ENCODE peak calls at places on chromosome 19, in nine cellular contexts. J, H, Q, U, C, I, Y, O and E are unnamed samples.

GRCh38 chr19:56400485-56400884 is 3.6 kb upstream of the ZNF583 start:
- DNase-seq in J (no peak), H (no peak), Q (no peak), U (no peak), C (no peak), I (no peak), Y (no peak), O (no peak), E (no peak)

GRCh38 chr19:38451629-38452028 is 18.1 kb downstream of the RYR1 start:
- DNase-seq in J (no peak), H (no peak), Q (no peak), U (no peak), C (no peak), I (no peak), Y (no peak), O (no peak), E (no peak)

GRCh38 chr19:10292206-10292788 is 2.5 kb downstream of the ICAM5 start:
- DNase-seq in J (peak; percentile 71), H (peak; percentile 81), Q (peak; percentile 93), U (no peak), C (peak; percentile 94), I (peak; percentile 95), Y (peak; percentile 78), O (no peak), E (peak; percentile 55)

GRCh38 chr19:15177269-15178116 is 23.3 kb downstream of the NOTCH3 start:
- DNase-seq in J (peak; percentile 73), H (peak; percentile 78), Q (peak; percentile 95), U (no peak), C (peak; percentile 90), I (peak; percentile 92), Y (peak; percentile 82), O (peak; percentile 59), E (peak; percentile 45)

GRCh38 chr19:38056646-38057045 is 149.6 kb downstream of the SIPA1L3 start:
- DNase-seq in J (no peak), H (no peak), Q (no peak), U (no peak), C (no peak), I (no peak), Y (no peak), O (no peak), E (no peak)

GRCh38 chr19:30480097-30480496 is 107.9 kb downstream of the ZNF536 start:
- DNase-seq in J (no peak), H (no peak), Q (no peak), U (no peak), C (no peak), I (no peak), Y (no peak), O (no peak), E (no peak)

GRCh38 chr19:14366529-14366928 is 14.7 kb upstream of the ADGRE5 start:
- DNase-seq in J (peak; percentile 54), H (peak; percentile 89), Q (peak; percentile 46), U (peak; percentile 35), C (peak; percentile 92), I (peak; percentile 67), Y (peak; percentile 58), O (peak; percentile 48), E (peak; percentile 88)

GRCh38 chr19:46478356-46478986 is 7.1 kb upstream of the PNMA8A start:
- DNase-seq in J (no peak), H (peak; percentile 83), Q (peak; percentile 75), U (peak; percentile 82), C (no peak), I (no peak), Y (no peak), O (peak; percentile 83), E (no peak)

GRCh38 chr19:43265664-43266025 is 3.7 kb downstream of the PSG9 start:
- DNase-seq in J (no peak), H (no peak), Q (no peak), U (no peak), C (no peak), I (no peak), Y (no peak), O (no peak), E (no peak)

GRCh38 chr19:50447750-50448149 is 15.1 kb downstream of the MYBPC2 start:
- DNase-seq in J (no peak), H (no peak), Q (no peak), U (no peak), C (no peak), I (no peak), Y (no peak), O (no peak), E (no peak)
- H3K36me3 ChIP-seq in J (no peaks in the 10 kb centered on the region), H (peaks cover 4% of the 10 kb centered on the region), Q (no peaks in the 10 kb centered on the region), U (no peaks in the 10 kb centered on the region), C (no peaks in the 10 kb centered on the region), I (no peaks in the 10 kb centered on the region), Y (no peaks in the 10 kb centered on the region), O (no peaks in the 10 kb centered on the region), E (no peaks in the 10 kb centered on the region)

GRCh38 chr19:31678421-31678820 is 329.2 kb upstream of the TSHZ3 start:
- DNase-seq in J (no peak), H (no peak), Q (no peak), U (no peak), C (no peak), I (no peak), Y (no peak), O (peak; percentile 20), E (no peak)

GRCh38 chr19:31670931-31671330 is 321.7 kb upstream of the TSHZ3 start:
- DNase-seq in J (no peak), H (no peak), Q (no peak), U (no peak), C (no peak), I (no peak), Y (no peak), O (no peak), E (no peak)

GRCh38 chr19:31674503-31675186 is 325.4 kb upstream of the TSHZ3 start:
- DNase-seq in J (no peak), H (no peak), Q (no peak), U (peak; percentile 87), C (no peak), I (no peak), Y (no peak), O (peak; percentile 89), E (no peak)

GRCh38 chr19:31675187-31675913 is 326.1 kb upstream of the TSHZ3 start:
- DNase-seq in J (no peak), H (no peak), Q (no peak), U (peak; percentile 92), C (no peak), I (no peak), Y (no peak), O (peak; percentile 94), E (no peak)

DNA sequence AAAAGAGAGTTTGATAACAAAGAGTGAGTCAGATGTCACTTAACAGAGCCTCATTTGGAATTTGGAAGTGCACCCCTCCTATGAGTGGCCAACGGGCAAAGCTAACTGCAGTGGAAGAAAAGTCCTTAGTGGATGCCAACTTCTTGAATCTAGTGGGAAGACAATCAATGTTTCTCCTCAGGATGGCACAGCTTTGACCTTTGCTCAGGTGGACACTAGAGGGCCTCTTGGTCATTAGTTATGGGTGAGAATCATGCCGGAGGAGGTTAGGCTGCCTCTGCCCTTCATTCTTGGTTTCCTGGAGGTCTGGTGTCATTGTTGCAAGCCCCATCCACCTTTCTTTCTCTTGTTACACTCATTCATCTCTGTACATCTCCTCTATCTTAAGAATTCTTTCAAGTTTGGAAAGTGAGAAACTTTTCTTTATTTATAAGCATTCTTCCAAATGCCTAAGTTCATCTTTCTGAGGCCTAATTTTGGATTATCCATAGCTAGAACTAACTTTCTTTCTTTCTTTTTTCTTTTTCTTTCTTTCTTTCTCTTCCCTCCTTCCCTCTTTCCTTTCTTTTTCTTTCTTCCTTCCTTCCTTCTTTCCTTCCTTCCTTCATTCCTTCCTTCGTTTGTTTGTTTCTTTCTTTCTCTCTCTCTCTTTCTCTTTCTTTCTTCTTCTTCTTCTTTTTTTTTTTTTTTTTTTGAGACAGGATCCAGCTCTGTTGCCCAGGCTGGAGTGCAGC is 327.2 kb upstream of the TSHZ3 start:
- DNase-seq in J (no peak), H (peak; percentile 3), Q (peak; percentile 46), U (peak; percentile 25), C (no peak), I (peak; percentile 10), Y (no peak), O (peak; percentile 22), E (no peak)
- TF ChIP-seq CTCF in J (no peak), H (peak; percentile 47), Q (peak; percentile 55), U (no peak), C (peak; percentile 44), I (peak; percentile 25), Y (peak; percentile 56), O (no peak), E (no peak)

DNA sequence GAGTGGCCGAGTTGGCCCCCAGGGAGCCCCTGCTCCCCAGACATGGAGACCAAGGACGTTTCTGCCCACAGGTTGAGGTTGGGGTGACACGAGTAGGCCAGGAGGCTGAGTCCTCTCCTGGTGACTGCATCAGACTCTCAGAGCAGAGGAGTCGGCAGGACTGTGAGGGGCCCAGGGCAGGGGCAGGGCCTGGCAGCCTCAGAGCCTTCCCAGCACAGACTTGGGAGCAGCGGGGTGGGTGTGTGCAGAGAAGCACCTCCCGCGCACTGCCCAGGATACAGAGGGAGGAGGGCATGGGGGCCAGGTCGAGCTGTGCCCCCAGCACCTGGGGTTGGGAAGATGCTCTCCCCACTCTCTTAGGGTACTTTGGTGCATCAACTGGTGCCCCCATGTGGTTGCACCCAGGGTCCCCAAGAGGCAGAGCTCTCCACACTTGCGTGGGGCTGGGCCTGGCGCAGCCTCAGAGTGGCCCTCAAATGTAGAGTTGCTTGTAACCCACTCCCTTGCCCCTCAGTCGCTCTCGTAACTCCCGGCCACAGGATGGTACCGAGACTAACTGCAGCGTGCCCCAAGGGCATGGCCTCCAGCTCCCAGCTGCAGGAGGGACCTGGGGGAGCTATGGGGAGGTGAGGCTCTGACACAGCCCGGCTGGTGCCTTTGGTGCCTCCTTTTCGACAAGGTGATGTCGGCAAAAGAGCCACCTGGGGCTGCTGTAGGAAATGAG is 15.9 kb downstream of the TSSK6 start:
- DNase-seq in J (no peak), H (no peak), Q (no peak), U (no peak), C (no peak), I (no peak), Y (no peak), O (no peak), E (no peak)
- H3K36me3 ChIP-seq in J (peaks cover 82% of the 10 kb centered on the region), H (peaks cover 97% of the 10 kb centered on the region), Q (no peaks in the 10 kb centered on the region), U (peaks cover 25% of the 10 kb centered on the region), C (peaks cover 98% of the 10 kb centered on the region), I (peaks cover 46% of the 10 kb centered on the region), Y (peaks cover 97% of the 10 kb centered on the region), O (peaks cover 41% of the 10 kb centered on the region), E (peaks cover 62% of the 10 kb centered on the region)

GRCh38 chr19:4980838-4981680 is 12.1 kb downstream of the KDM4B start:
- DNase-seq in J (no peak), H (no peak), Q (peak; percentile 36), U (no peak), C (no peak), I (no peak), Y (no peak), O (no peak), E (no peak)
- TF ChIP-seq CTCF in J (no peak), H (no peak), Q (peak; percentile 6), U (no peak), C (no peak), I (no peak), Y (no peak), O (no peak), E (no peak)